ENCODE peak calls at places on chromosomes 13 and 19, in five cellular contexts. One of them, this sample, is unnamed.

GRCh38 chr13:33787051-33787591 is 30.8 kb upstream of the RFC3 start:
- DNase-seq in SK-N-MC: no peak
- DNase-seq in transverse colon: no peak
- DNase-seq in prostate gland: no peak
- DNase-seq in suprapubic skin: no peak
- DNase-seq in this sample: no peak

GRCh38 chr19:45528744-45529453 is 21.6 kb downstream of the VASP start:
- DNase-seq in SK-N-MC: no peak
- DNase-seq in prostate gland: peak; percentile 74
- DNase-seq in suprapubic skin: no peak
- DNase-seq in transverse colon: peak; percentile 77
- DNase-seq in this sample: peak; percentile 70

GRCh38 chr19:7482584-7483439 is 6.0 kb downstream of the PEX11G start:
- DNase-seq in suprapubic skin: no peak
- DNase-seq in prostate gland: no peak
- DNase-seq in SK-N-MC: no peak
- DNase-seq in transverse colon: peak; percentile 72
- DNase-seq in this sample: no peak

GRCh38 chr13:20566424-20566916 is 487 bp upstream of the IFT88 start:
- DNase-seq in transverse colon: peak; percentile 75
- DNase-seq in suprapubic skin: no peak
- DNase-seq in prostate gland: peak; percentile 39
- DNase-seq in SK-N-MC: no peak
- DNase-seq in this sample: no peak

GRCh38 chr19:54388001-54388802 is 23.5 kb upstream of the LAIR1 start:
- DNase-seq in SK-N-MC: no peak
- DNase-seq in transverse colon: peak; percentile 27
- DNase-seq in prostate gland: no peak
- DNase-seq in suprapubic skin: no peak
- DNase-seq in this sample: no peak

GRCh38 chr13:46553521-46553885 is 533 bp downstream of the LRCH1 start:
- DNase-seq in SK-N-MC: no peak
- DNase-seq in suprapubic skin: peak; percentile 71
- DNase-seq in transverse colon: no peak
- DNase-seq in prostate gland: peak; percentile 36
- DNase-seq in this sample: no peak

GRCh38 chr13:52862358-52863206 is 14.1 kb upstream of the PCDH8 start:
- DNase-seq in prostate gland: no peak
- DNase-seq in SK-N-MC: no peak
- DNase-seq in suprapubic skin: no peak
- DNase-seq in transverse colon: peak; percentile 44
- DNase-seq in this sample: peak; percentile 62

GRCh38 chr19:10305139-10305806 is 4.3 kb downstream of the ZGLP1 start:
- DNase-seq in suprapubic skin: no peak
- DNase-seq in prostate gland: no peak
- DNase-seq in transverse colon: peak; percentile 27
- DNase-seq in SK-N-MC: no peak
- DNase-seq in this sample: no peak

GRCh38 chr19:29247912-29248311 is 35.0 kb upstream of the UQCRFS1 start:
- DNase-seq in transverse colon: no peak
- DNase-seq in SK-N-MC: no peak
- DNase-seq in prostate gland: no peak
- DNase-seq in suprapubic skin: peak; percentile 38
- DNase-seq in this sample: no peak

GRCh38 chr19:14090509-14091085 is at the start of gene SAMD1:
- DNase-seq in suprapubic skin: peak; percentile 95
- DNase-seq in prostate gland: peak; percentile 90
- DNase-seq in transverse colon: peak; percentile 93
- DNase-seq in SK-N-MC: no peak
- DNase-seq in this sample: peak; percentile 93

GRCh38 chr19:23116802-23117571 is at the start of gene ZNF730:
- DNase-seq in suprapubic skin: peak; percentile 60
- DNase-seq in prostate gland: peak; percentile 32
- DNase-seq in transverse colon: peak; percentile 14
- DNase-seq in SK-N-MC: peak; percentile 6
- DNase-seq in this sample: no peak

GRCh38 chr13:101628900-101629299 is 176.4 kb downstream of the ITGBL1 start:
- DNase-seq in suprapubic skin: no peak
- DNase-seq in SK-N-MC: no peak
- DNase-seq in transverse colon: no peak
- DNase-seq in prostate gland: no peak
- DNase-seq in this sample: no peak

GRCh38 chr19:7831452-7831851 is 1.4 kb downstream of the EVI5L start:
- DNase-seq in prostate gland: no peak
- DNase-seq in transverse colon: peak; percentile 25
- DNase-seq in suprapubic skin: no peak
- DNase-seq in SK-N-MC: no peak
- DNase-seq in this sample: peak; percentile 38

GRCh38 chr13:93620366-93620765 is 393.8 kb downstream of the GPC6 start:
- DNase-seq in transverse colon: no peak
- DNase-seq in suprapubic skin: no peak
- DNase-seq in prostate gland: no peak
- DNase-seq in SK-N-MC: no peak
- DNase-seq in this sample: no peak

GRCh38 chr19:32652893-32653625 is 21.9 kb downstream of the ANKRD27 start:
- DNase-seq in suprapubic skin: no peak
- DNase-seq in SK-N-MC: no peak
- DNase-seq in transverse colon: peak; percentile 66
- DNase-seq in prostate gland: peak; percentile 16
- DNase-seq in this sample: peak; percentile 88

GRCh38 chr13:59545007-59545406 is 618.7 kb downstream of the DIAPH3 start:
- DNase-seq in suprapubic skin: no peak
- DNase-seq in transverse colon: no peak
- DNase-seq in SK-N-MC: no peak
- DNase-seq in prostate gland: no peak
- DNase-seq in this sample: no peak

GRCh38 chr13:112894673-112895481 is 74.1 kb upstream of the MCF2L start:
- DNase-seq in SK-N-MC: no peak
- DNase-seq in suprapubic skin: no peak
- DNase-seq in prostate gland: no peak
- DNase-seq in transverse colon: no peak
- DNase-seq in this sample: no peak

GRCh38 chr19:29706635-29707034 is 8.4 kb downstream of the C19orf12 start:
- DNase-seq in SK-N-MC: no peak
- DNase-seq in suprapubic skin: no peak
- DNase-seq in transverse colon: no peak
- DNase-seq in prostate gland: no peak
- DNase-seq in this sample: no peak

GRCh38 chr19:29477831-29478577 is 47.8 kb upstream of the VSTM2B start:
- DNase-seq in transverse colon: no peak
- DNase-seq in prostate gland: no peak
- DNase-seq in suprapubic skin: no peak
- DNase-seq in SK-N-MC: no peak
- DNase-seq in this sample: no peak

GRCh38 chr19:580274-580835 is 8.0 kb downstream of the BSG start:
- DNase-seq in transverse colon: no peak
- DNase-seq in prostate gland: no peak
- DNase-seq in SK-N-MC: no peak
- DNase-seq in suprapubic skin: peak; percentile 55
- DNase-seq in this sample: no peak

GRCh38 chr19:17307876-17308377 is 1.4 kb upstream of the DDA1 start:
- DNase-seq in prostate gland: no peak
- DNase-seq in SK-N-MC: no peak
- DNase-seq in suprapubic skin: no peak
- DNase-seq in transverse colon: no peak
- DNase-seq in this sample: no peak

GRCh38 chr13:33258437-33259193 is 26.9 kb downstream of the STARD13 start:
- DNase-seq in transverse colon: no peak
- DNase-seq in prostate gland: no peak
- DNase-seq in suprapubic skin: no peak
- DNase-seq in SK-N-MC: no peak
- DNase-seq in this sample: no peak

GRCh38 chr19:53621885-53622710 is 9.7 kb upstream of the DPRX start:
- DNase-seq in SK-N-MC: no peak
- DNase-seq in transverse colon: no peak
- DNase-seq in suprapubic skin: no peak
- DNase-seq in prostate gland: peak; percentile 77
- DNase-seq in this sample: no peak

GRCh38 chr13:50376895-50377575 is 361.8 kb downstream of the KCNRG start:
- DNase-seq in prostate gland: no peak
- DNase-seq in transverse colon: no peak
- DNase-seq in SK-N-MC: no peak
- DNase-seq in suprapubic skin: no peak
- DNase-seq in this sample: no peak

GRCh38 chr13:113771709-113772331 is 12.8 kb downstream of the TMEM255B start:
- DNase-seq in SK-N-MC: no peak
- DNase-seq in transverse colon: no peak
- DNase-seq in suprapubic skin: no peak
- DNase-seq in prostate gland: no peak
- DNase-seq in this sample: no peak

GRCh38 chr13:113976711-113977684 is 3.1 kb upstream of the C13orf46 start:
- DNase-seq in transverse colon: no peak
- DNase-seq in prostate gland: no peak
- DNase-seq in suprapubic skin: peak; percentile 66
- DNase-seq in SK-N-MC: no peak
- DNase-seq in this sample: no peak

GRCh38 chr13:78190296-78190695 is 271.7 kb upstream of the EDNRB start:
- DNase-seq in prostate gland: no peak
- DNase-seq in suprapubic skin: no peak
- DNase-seq in SK-N-MC: no peak
- DNase-seq in transverse colon: no peak
- DNase-seq in this sample: no peak

GRCh38 chr19:30719189-30719990 is 347.2 kb downstream of the ZNF536 start:
- DNase-seq in suprapubic skin: no peak
- DNase-seq in prostate gland: peak; percentile 64
- DNase-seq in SK-N-MC: no peak
- DNase-seq in transverse colon: peak; percentile 60
- DNase-seq in this sample: peak; percentile 62

GRCh38 chr19:58586131-58586765 is 13.1 kb upstream of the MZF1 start:
- DNase-seq in SK-N-MC: no peak
- DNase-seq in suprapubic skin: no peak
- DNase-seq in transverse colon: no peak
- DNase-seq in prostate gland: no peak
- DNase-seq in this sample: no peak

GRCh38 chr13:106961219-106961618 is 393.3 kb upstream of the ARGLU1 start:
- DNase-seq in suprapubic skin: no peak
- DNase-seq in prostate gland: no peak
- DNase-seq in SK-N-MC: no peak
- DNase-seq in transverse colon: no peak
- DNase-seq in this sample: no peak
- H3K4me3 ChIP-seq in suprapubic skin: no peak overlapping the region
- H3K4me3 ChIP-seq in prostate gland: no peak overlapping the region
- H3K4me3 ChIP-seq in SK-N-MC: no peak overlapping the region
- H3K4me3 ChIP-seq in transverse colon: no peak overlapping the region
- H3K4me3 ChIP-seq in this sample: no peak overlapping the region

DNA sequence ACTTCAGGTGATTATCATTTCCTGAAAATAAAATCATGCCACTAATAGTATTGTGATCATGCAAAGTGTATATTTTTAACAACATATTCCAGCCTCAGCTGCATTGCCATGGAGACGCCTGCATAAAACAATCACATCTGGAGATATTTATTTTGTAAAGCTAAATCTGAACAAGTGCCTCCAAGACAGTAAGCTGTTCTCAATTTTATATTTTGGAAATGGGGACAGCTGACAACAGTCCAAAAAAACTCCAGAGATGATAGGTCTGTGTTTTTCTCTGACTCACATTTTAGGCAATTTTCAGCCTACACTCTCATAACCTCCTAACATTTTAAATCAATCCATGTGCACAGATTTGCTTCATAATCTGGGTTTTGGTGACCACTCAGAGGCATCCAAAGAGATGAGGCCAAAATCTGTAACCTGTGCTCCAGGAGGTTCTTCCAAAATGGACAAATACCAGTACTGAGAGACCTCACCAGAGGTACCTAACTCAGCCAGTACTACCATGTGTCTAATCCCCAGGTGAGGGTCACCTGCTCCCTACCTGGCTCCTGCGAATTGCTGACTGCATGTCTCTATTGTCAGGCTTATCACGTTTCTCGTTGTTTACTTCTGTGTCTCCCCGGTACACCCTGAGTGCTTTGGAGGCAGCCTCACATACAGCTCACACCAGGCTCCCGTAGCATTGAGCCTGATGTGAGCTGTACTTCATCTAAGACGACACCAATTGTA is 62.7 kb downstream of the COL4A1 start:
- DNase-seq in SK-N-MC: no peak
- DNase-seq in suprapubic skin: no peak
- DNase-seq in transverse colon: no peak
- DNase-seq in prostate gland: no peak
- DNase-seq in this sample: no peak
- TF ChIP-seq POLR2AphosphoS5 in SK-N-MC: no peak
- TF ChIP-seq POLR2AphosphoS5 in suprapubic skin: no peak
- TF ChIP-seq POLR2AphosphoS5 in transverse colon: no peak
- TF ChIP-seq POLR2AphosphoS5 in prostate gland: no peak
- TF ChIP-seq POLR2AphosphoS5 in this sample: no peak

DNA sequence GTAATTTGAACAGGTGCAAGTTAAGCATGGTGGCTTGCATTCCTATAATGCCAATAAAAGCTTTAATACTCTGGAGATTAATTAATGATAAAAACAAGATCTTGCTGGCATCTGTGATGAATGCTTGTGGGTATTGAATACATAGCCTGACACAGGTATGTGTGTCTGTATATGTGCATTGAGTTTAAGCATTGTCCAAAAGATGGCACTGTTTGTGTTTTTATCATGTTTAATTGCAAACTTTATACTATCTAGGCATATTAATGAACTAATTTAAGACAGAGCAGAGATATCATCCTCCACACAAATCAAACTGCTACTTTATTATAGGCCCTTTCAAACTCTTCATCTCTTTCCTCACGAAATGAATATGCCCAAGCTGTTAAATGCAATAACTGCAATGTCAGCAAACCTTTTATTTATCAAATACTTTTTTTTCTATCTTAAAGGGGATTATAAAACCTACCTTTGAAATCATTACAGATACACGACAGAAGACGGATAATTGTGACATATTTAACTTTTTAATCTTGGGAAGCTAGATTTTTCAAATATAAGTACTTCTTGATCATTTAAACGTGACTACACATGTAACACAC is 86.5 kb downstream of the TNFSF11 start:
- DNase-seq in prostate gland: no peak
- DNase-seq in suprapubic skin: no peak
- DNase-seq in SK-N-MC: no peak
- DNase-seq in transverse colon: no peak
- DNase-seq in this sample: no peak
- H3K4me3 ChIP-seq in prostate gland: no peak overlapping the region
- H3K4me3 ChIP-seq in suprapubic skin: no peak overlapping the region
- H3K4me3 ChIP-seq in SK-N-MC: no peak overlapping the region
- H3K4me3 ChIP-seq in transverse colon: no peak overlapping the region
- H3K4me3 ChIP-seq in this sample: no peak overlapping the region

GRCh38 chr19:1929051-1929742 is 11.8 kb upstream of the CSNK1G2 start:
- DNase-seq in SK-N-MC: no peak
- DNase-seq in prostate gland: peak; percentile 71
- DNase-seq in transverse colon: peak; percentile 88
- DNase-seq in suprapubic skin: no peak
- DNase-seq in this sample: peak; percentile 88
- TF ChIP-seq POLR2AphosphoS5 in SK-N-MC: no peak
- TF ChIP-seq POLR2AphosphoS5 in prostate gland: peak; percentile 70
- TF ChIP-seq POLR2AphosphoS5 in transverse colon: no peak
- TF ChIP-seq POLR2AphosphoS5 in suprapubic skin: no peak
- TF ChIP-seq POLR2AphosphoS5 in this sample: no peak

GRCh38 chr19:56671613-56671994 is at the start of gene ZNF835:
- DNase-seq in prostate gland: peak; percentile 79
- DNase-seq in SK-N-MC: no peak
- DNase-seq in transverse colon: peak; percentile 87
- DNase-seq in suprapubic skin: peak; percentile 86
- DNase-seq in this sample: peak; percentile 76
- H3K4me3 ChIP-seq in prostate gland: peak within 1 kb of the TSS; percentile 39
- H3K4me3 ChIP-seq in SK-N-MC: no peak within 1 kb of the TSS
- H3K4me3 ChIP-seq in transverse colon: peak within 1 kb of the TSS; percentile 74
- H3K4me3 ChIP-seq in suprapubic skin: peak within 1 kb of the TSS; percentile 60
- H3K4me3 ChIP-seq in this sample: peak within 1 kb of the TSS; percentile 74